ENCODE peak calls at places on chromosomes 11 and 22, in five cellular contexts. One of them, this sample, is unnamed. For H3K9me3, the result is how much of the 10 kb centered on the place peaks cover.

GRCh38 chr22:45538284-45538683 is 35.6 kb downstream of the FBLN1 start:
- DNase-seq in body of pancreas: no peak
- DNase-seq in breast epithelium: no peak
- DNase-seq in uterus: peak
- DNase-seq in heart left ventricle: no peak
- DNase-seq in this sample: no peak

GRCh38 chr11:63896071-63896470 is 20.9 kb downstream of the RCOR2 start:
- DNase-seq in uterus: no peak
- DNase-seq in heart left ventricle: no peak
- DNase-seq in breast epithelium: no peak
- DNase-seq in body of pancreas: peak
- DNase-seq in this sample: no peak

GRCh38 chr11:126061707-126062678 is 673 bp downstream of the CDON start:
- DNase-seq in uterus: peak
- DNase-seq in heart left ventricle: no peak
- DNase-seq in breast epithelium: peak
- DNase-seq in body of pancreas: peak
- DNase-seq in this sample: no peak

GRCh38 chr11:61873588-61874459 is 17.5 kb downstream of the FADS3 start:
- DNase-seq in body of pancreas: no peak
- DNase-seq in uterus: no peak
- DNase-seq in heart left ventricle: no peak
- DNase-seq in breast epithelium: no peak
- DNase-seq in this sample: no peak

GRCh38 chr11:65425971-65426838 is 3.6 kb downstream of the NEAT1 start:
- DNase-seq in body of pancreas: no peak
- DNase-seq in uterus: peak
- DNase-seq in breast epithelium: peak
- DNase-seq in heart left ventricle: no peak
- DNase-seq in this sample: no peak

GRCh38 chr11:31956310-31956709 is 134.6 kb upstream of the RCN1 start:
- DNase-seq in breast epithelium: no peak
- DNase-seq in uterus: no peak
- DNase-seq in heart left ventricle: no peak
- DNase-seq in body of pancreas: no peak
- DNase-seq in this sample: no peak

GRCh38 chr11:76206327-76207081 is at the start of gene WNT11:
- DNase-seq in uterus: peak
- DNase-seq in breast epithelium: no peak
- DNase-seq in heart left ventricle: peak
- DNase-seq in body of pancreas: peak
- DNase-seq in this sample: no peak

GRCh38 chr11:65489061-65489705 is 9.7 kb upstream of the MALAT1 start:
- DNase-seq in heart left ventricle: peak
- DNase-seq in uterus: peak
- DNase-seq in body of pancreas: peak
- DNase-seq in breast epithelium: no peak
- DNase-seq in this sample: no peak

GRCh38 chr22:32473388-32473952 is 1.1 kb upstream of the FBXO7 start:
- DNase-seq in breast epithelium: no peak
- DNase-seq in uterus: no peak
- DNase-seq in heart left ventricle: no peak
- DNase-seq in body of pancreas: peak
- DNase-seq in this sample: peak

GRCh38 chr11:111557425-111558111 is 17.0 kb downstream of the LAYN start:
- DNase-seq in uterus: peak
- DNase-seq in body of pancreas: no peak
- DNase-seq in breast epithelium: no peak
- DNase-seq in heart left ventricle: no peak
- DNase-seq in this sample: peak

GRCh38 chr11:70779433-70780245 is 381.3 kb downstream of the CTTN start:
- DNase-seq in body of pancreas: no peak
- DNase-seq in breast epithelium: no peak
- DNase-seq in uterus: no peak
- DNase-seq in heart left ventricle: no peak
- DNase-seq in this sample: no peak

GRCh38 chr11:70783821-70784220 is 385.5 kb downstream of the CTTN start:
- DNase-seq in breast epithelium: no peak
- DNase-seq in heart left ventricle: no peak
- DNase-seq in uterus: no peak
- DNase-seq in body of pancreas: no peak
- DNase-seq in this sample: no peak

GRCh38 chr11:70783356-70783755 is 385.0 kb downstream of the CTTN start:
- DNase-seq in uterus: no peak
- DNase-seq in body of pancreas: no peak
- DNase-seq in heart left ventricle: no peak
- DNase-seq in breast epithelium: no peak
- DNase-seq in this sample: no peak

GRCh38 chr11:70780246-70780535 is 381.9 kb downstream of the CTTN start:
- DNase-seq in body of pancreas: no peak
- DNase-seq in breast epithelium: no peak
- DNase-seq in heart left ventricle: no peak
- DNase-seq in uterus: no peak
- DNase-seq in this sample: no peak

GRCh38 chr11:70782401-70782913 is 384.1 kb downstream of the CTTN start:
- DNase-seq in body of pancreas: no peak
- DNase-seq in uterus: no peak
- DNase-seq in heart left ventricle: no peak
- DNase-seq in breast epithelium: no peak
- DNase-seq in this sample: no peak
- H3K9me3 ChIP-seq in body of pancreas: under half
- H3K9me3 ChIP-seq in uterus: under half
- H3K9me3 ChIP-seq in heart left ventricle: under half
- H3K9me3 ChIP-seq in breast epithelium: under half
- H3K9me3 ChIP-seq in this sample: half or more

GRCh38 chr11:92152245-92152644 is 72.4 kb upstream of the FAT3 start:
- DNase-seq in breast epithelium: no peak
- DNase-seq in uterus: no peak
- DNase-seq in body of pancreas: no peak
- DNase-seq in heart left ventricle: no peak
- DNase-seq in this sample: no peak
- TF ChIP-seq CTCF in breast epithelium: no peak
- TF ChIP-seq CTCF in uterus: no peak
- TF ChIP-seq CTCF in body of pancreas: no peak
- TF ChIP-seq CTCF in heart left ventricle: no peak
- TF ChIP-seq CTCF in this sample: peak

DNA sequence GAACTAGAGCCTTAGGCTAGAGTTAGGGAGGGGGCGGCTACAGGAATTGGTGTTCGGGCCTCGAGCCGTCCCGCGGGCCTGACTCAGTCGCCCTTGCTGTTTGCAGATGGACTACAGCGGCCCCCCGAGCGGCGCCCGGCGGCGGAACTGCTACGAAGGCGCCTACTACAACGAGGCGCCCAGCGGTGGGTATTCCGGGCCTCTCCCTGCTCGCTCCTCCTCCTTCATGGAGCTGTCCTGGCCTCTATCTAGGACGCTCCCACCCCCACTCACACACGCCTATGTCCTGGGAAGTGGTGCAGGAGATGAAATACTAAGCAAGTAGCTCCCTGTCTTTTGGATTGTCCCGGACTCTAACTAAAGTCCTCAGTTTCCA is 1.4 kb downstream of the MYOD1 start:
- DNase-seq in body of pancreas: no peak
- DNase-seq in breast epithelium: no peak
- DNase-seq in uterus: no peak
- DNase-seq in heart left ventricle: no peak
- DNase-seq in this sample: no peak
- H3K4me3 ChIP-seq in body of pancreas: no peak
- H3K4me3 ChIP-seq in breast epithelium: no peak
- H3K4me3 ChIP-seq in uterus: no peak
- H3K4me3 ChIP-seq in heart left ventricle: no peak
- H3K4me3 ChIP-seq in this sample: no peak

GRCh38 chr11:70547386-70547785 is 149.1 kb downstream of the CTTN start:
- DNase-seq in breast epithelium: no peak
- DNase-seq in heart left ventricle: no peak
- DNase-seq in uterus: no peak
- DNase-seq in body of pancreas: no peak
- DNase-seq in this sample: no peak
- H3K9me3 ChIP-seq in breast epithelium: under half
- H3K9me3 ChIP-seq in heart left ventricle: under half
- H3K9me3 ChIP-seq in uterus: under half
- H3K9me3 ChIP-seq in body of pancreas: under half
- H3K9me3 ChIP-seq in this sample: half or more

DNA sequence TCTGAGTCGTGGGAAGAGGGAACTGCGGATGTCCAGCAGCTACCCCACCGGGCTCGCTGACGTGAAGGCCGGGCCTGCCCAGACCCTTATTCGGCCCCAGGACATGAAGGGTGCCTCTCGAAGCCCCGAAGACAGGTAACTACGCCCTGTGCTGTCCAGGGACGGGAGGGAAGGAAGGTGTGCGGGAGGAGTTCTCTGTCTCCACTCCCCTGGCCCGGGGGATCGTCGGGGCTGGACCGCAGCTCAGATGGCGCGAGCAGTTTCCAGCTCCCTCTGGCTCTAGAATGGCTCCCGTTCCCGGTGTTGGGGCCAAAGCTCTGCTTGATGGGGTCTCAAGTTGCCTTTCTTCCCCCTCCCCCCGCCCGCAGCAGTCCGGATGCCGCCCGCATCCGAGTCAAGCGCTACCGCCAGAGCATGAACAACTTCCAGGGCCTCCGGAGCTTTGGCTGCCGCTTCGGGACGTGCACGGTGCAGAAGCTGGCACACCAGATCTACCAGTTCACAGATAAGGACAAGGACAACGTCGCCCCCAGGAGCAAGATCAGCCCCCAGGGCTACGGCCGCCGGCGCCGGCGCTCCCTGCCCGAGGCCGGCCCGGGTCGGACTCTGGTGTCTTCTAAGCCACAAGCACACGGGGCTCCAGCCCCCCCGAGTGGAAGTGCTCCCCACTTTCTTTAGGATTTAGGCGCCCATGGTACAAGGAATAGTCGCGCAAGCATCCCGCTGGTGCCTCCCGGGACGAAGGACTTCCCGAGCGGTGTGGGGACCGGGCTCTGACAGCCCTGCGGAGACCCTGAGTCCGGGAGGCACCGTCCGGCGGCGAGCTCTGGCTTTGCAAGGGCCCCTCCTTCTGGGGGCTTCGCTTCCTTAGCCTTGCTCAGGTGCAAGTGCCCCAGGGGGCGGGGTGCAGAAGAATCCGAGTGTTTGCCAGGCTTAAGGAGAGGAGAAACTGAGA is 1.4 kb downstream of the ADM start:
- DNase-seq in heart left ventricle: no peak
- DNase-seq in uterus: peak
- DNase-seq in body of pancreas: no peak
- DNase-seq in breast epithelium: no peak
- DNase-seq in this sample: no peak
- TF ChIP-seq CTCF in heart left ventricle: no peak
- TF ChIP-seq CTCF in uterus: no peak
- TF ChIP-seq CTCF in body of pancreas: no peak
- TF ChIP-seq CTCF in breast epithelium: no peak
- TF ChIP-seq CTCF in this sample: no peak

DNA sequence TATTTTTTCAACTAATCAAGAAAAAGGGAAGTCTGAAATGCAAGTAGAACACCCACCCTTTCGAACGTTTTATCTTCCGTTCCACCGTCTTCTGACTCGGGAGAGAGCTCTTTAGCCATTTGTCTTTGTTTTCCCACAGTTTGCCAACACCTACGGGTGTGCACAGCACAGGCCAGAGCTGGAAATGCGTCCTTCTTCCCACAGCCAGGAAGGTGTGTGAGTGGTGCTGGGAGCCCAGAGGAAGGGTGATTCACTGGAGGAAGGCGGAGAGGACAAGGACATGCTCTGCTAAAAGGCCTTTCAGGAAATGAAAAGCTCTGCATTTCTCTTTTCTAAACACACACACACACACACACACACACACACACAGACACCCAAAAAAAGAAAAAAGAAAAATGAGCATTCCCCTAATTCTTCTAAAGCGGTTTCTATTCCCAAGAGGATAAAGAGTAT is 18.5 kb downstream of the ENDOD1 start:
- DNase-seq in heart left ventricle: peak
- DNase-seq in body of pancreas: peak
- DNase-seq in uterus: peak
- DNase-seq in breast epithelium: peak
- DNase-seq in this sample: no peak
- H3K4me3 ChIP-seq in heart left ventricle: no peak
- H3K4me3 ChIP-seq in body of pancreas: no peak
- H3K4me3 ChIP-seq in uterus: no peak
- H3K4me3 ChIP-seq in breast epithelium: peak
- H3K4me3 ChIP-seq in this sample: no peak

DNA sequence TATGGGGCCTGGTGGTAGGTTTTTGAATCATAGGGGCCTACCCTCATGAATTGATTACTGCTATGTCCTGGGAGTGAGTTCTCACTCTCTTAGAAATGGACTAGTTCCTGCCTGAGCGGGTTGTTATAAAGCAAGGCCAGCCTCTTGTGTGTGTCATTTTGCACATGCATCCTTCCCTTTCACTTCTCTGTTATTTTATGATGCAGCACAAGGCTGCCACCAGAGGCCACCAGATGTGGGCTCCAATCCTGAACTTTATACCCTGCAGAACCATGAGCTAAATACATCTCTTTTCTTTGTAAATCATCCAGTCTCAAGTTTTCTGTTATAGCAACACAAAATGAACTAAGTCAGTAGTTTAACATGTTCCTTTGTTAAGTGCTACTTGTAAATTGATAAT is 251.4 kb downstream of the BLID start:
- DNase-seq in uterus: no peak
- DNase-seq in breast epithelium: no peak
- DNase-seq in heart left ventricle: no peak
- DNase-seq in body of pancreas: peak
- DNase-seq in this sample: no peak
- H3K9me3 ChIP-seq in uterus: under half
- H3K9me3 ChIP-seq in breast epithelium: under half
- H3K9me3 ChIP-seq in heart left ventricle: under half
- H3K9me3 ChIP-seq in body of pancreas: under half
- H3K9me3 ChIP-seq in this sample: under half

GRCh38 chr22:50144005-50144614 is 26.4 kb upstream of the PANX2 start:
- DNase-seq in heart left ventricle: no peak
- DNase-seq in uterus: peak
- DNase-seq in breast epithelium: no peak
- DNase-seq in body of pancreas: no peak
- DNase-seq in this sample: no peak
- TF ChIP-seq CTCF in heart left ventricle: no peak
- TF ChIP-seq CTCF in uterus: no peak
- TF ChIP-seq CTCF in breast epithelium: no peak
- TF ChIP-seq CTCF in body of pancreas: no peak
- TF ChIP-seq CTCF in this sample: no peak

GRCh38 chr11:2138436-2139117 is 612 bp downstream of the IGF2 start:
- DNase-seq in uterus: no peak
- DNase-seq in body of pancreas: no peak
- DNase-seq in breast epithelium: no peak
- DNase-seq in heart left ventricle: no peak
- DNase-seq in this sample: no peak
- H3K4me3 ChIP-seq in uterus: peak
- H3K4me3 ChIP-seq in body of pancreas: no peak
- H3K4me3 ChIP-seq in breast epithelium: peak
- H3K4me3 ChIP-seq in heart left ventricle: peak
- H3K4me3 ChIP-seq in this sample: peak

GRCh38 chr22:48528221-48528915 is 1299.3 kb downstream of the BRD1 start:
- DNase-seq in uterus: no peak
- DNase-seq in breast epithelium: no peak
- DNase-seq in heart left ventricle: no peak
- DNase-seq in body of pancreas: no peak
- DNase-seq in this sample: no peak

GRCh38 chr22:48530666-48531065 is 1297.0 kb downstream of the BRD1 start:
- DNase-seq in uterus: no peak
- DNase-seq in breast epithelium: no peak
- DNase-seq in body of pancreas: no peak
- DNase-seq in heart left ventricle: no peak
- DNase-seq in this sample: no peak

GRCh38 chr22:48532986-48533385 is 1294.7 kb downstream of the BRD1 start:
- DNase-seq in uterus: no peak
- DNase-seq in heart left ventricle: no peak
- DNase-seq in body of pancreas: no peak
- DNase-seq in breast epithelium: no peak
- DNase-seq in this sample: no peak

GRCh38 chr22:48531721-48532435 is 1295.8 kb downstream of the BRD1 start:
- DNase-seq in breast epithelium: no peak
- DNase-seq in uterus: no peak
- DNase-seq in body of pancreas: no peak
- DNase-seq in heart left ventricle: no peak
- DNase-seq in this sample: no peak

GRCh38 chr22:48531108-48531507 is 1296.6 kb downstream of the BRD1 start:
- DNase-seq in breast epithelium: no peak
- DNase-seq in uterus: no peak
- DNase-seq in heart left ventricle: no peak
- DNase-seq in body of pancreas: no peak
- DNase-seq in this sample: no peak
- H3K9me3 ChIP-seq in breast epithelium: under half
- H3K9me3 ChIP-seq in uterus: under half
- H3K9me3 ChIP-seq in heart left ventricle: under half
- H3K9me3 ChIP-seq in body of pancreas: under half
- H3K9me3 ChIP-seq in this sample: half or more